ENCODE peak calls at places on chromosomes 7 and 10, in eight cellular contexts. One of them, this sample, is unnamed.

GRCh38 chr7:75756340-75757297 is 15.4 kb downstream of the CCL26 start:
- DNase-seq in cardiac fibroblast: peak
- DNase-seq in activated T-helper 1 cell treated with Interleukin-2 at 50 U/mL for 16 hours: no peak
- DNase-seq in retina: peak
- DNase-seq in T-cell: no peak
- DNase-seq in NCI-H1436: peak
- DNase-seq in EL: peak
- DNase-seq in caudate nucleus: no peak
- DNase-seq in this sample: peak

GRCh38 chr7:24948739-24949138 is 31.2 kb downstream of the OSBPL3 start:
- DNase-seq in EL: peak
- DNase-seq in retina: no peak
- DNase-seq in cardiac fibroblast: peak
- DNase-seq in NCI-H1436: no peak
- DNase-seq in T-cell: no peak
- DNase-seq in activated T-helper 1 cell treated with Interleukin-2 at 50 U/mL for 16 hours: no peak
- DNase-seq in caudate nucleus: no peak
- DNase-seq in this sample: no peak

GRCh38 chr10:52746169-52746568 is 26.4 kb downstream of the MBL2 start:
- DNase-seq in NCI-H1436: no peak
- DNase-seq in EL: no peak
- DNase-seq in retina: no peak
- DNase-seq in T-cell: no peak
- DNase-seq in caudate nucleus: no peak
- DNase-seq in activated T-helper 1 cell treated with Interleukin-2 at 50 U/mL for 16 hours: no peak
- DNase-seq in cardiac fibroblast: no peak
- DNase-seq in this sample: no peak

GRCh38 chr10:28679941-28680752 is 2.8 kb downstream of the BAMBI start:
- DNase-seq in T-cell: no peak
- DNase-seq in caudate nucleus: no peak
- DNase-seq in cardiac fibroblast: no peak
- DNase-seq in NCI-H1436: no peak
- DNase-seq in retina: peak
- DNase-seq in activated T-helper 1 cell treated with Interleukin-2 at 50 U/mL for 16 hours: no peak
- DNase-seq in EL: no peak
- DNase-seq in this sample: no peak

GRCh38 chr7:149804106-149804505 is 30.7 kb upstream of the ZNF467 start:
- DNase-seq in EL: no peak
- DNase-seq in T-cell: no peak
- DNase-seq in cardiac fibroblast: no peak
- DNase-seq in retina: no peak
- DNase-seq in NCI-H1436: no peak
- DNase-seq in activated T-helper 1 cell treated with Interleukin-2 at 50 U/mL for 16 hours: no peak
- DNase-seq in caudate nucleus: no peak
- DNase-seq in this sample: no peak

GRCh38 chr10:110002801-110003523 is 4.8 kb upstream of the ADD3 start:
- DNase-seq in caudate nucleus: no peak
- DNase-seq in cardiac fibroblast: no peak
- DNase-seq in retina: no peak
- DNase-seq in NCI-H1436: no peak
- DNase-seq in T-cell: no peak
- DNase-seq in EL: no peak
- DNase-seq in activated T-helper 1 cell treated with Interleukin-2 at 50 U/mL for 16 hours: no peak
- DNase-seq in this sample: no peak

GRCh38 chr10:117175215-117175900 is 21.9 kb upstream of the KCNK18 start:
- DNase-seq in T-cell: peak
- DNase-seq in caudate nucleus: peak
- DNase-seq in EL: no peak
- DNase-seq in NCI-H1436: no peak
- DNase-seq in activated T-helper 1 cell treated with Interleukin-2 at 50 U/mL for 16 hours: peak
- DNase-seq in cardiac fibroblast: no peak
- DNase-seq in retina: peak
- DNase-seq in this sample: no peak

GRCh38 chr7:133783276-133783675 is 343.9 kb upstream of the LRGUK start:
- DNase-seq in retina: no peak
- DNase-seq in T-cell: no peak
- DNase-seq in caudate nucleus: no peak
- DNase-seq in EL: peak
- DNase-seq in NCI-H1436: no peak
- DNase-seq in activated T-helper 1 cell treated with Interleukin-2 at 50 U/mL for 16 hours: no peak
- DNase-seq in cardiac fibroblast: no peak
- DNase-seq in this sample: no peak

GRCh38 chr10:96672491-96673175 is 47.7 kb downstream of the PIK3AP1 start:
- DNase-seq in NCI-H1436: no peak
- DNase-seq in EL: no peak
- DNase-seq in caudate nucleus: no peak
- DNase-seq in activated T-helper 1 cell treated with Interleukin-2 at 50 U/mL for 16 hours: no peak
- DNase-seq in T-cell: no peak
- DNase-seq in retina: no peak
- DNase-seq in cardiac fibroblast: no peak
- DNase-seq in this sample: no peak

GRCh38 chr7:24718977-24719491 is 38.2 kb downstream of the GSDME start:
- DNase-seq in T-cell: no peak
- DNase-seq in activated T-helper 1 cell treated with Interleukin-2 at 50 U/mL for 16 hours: no peak
- DNase-seq in EL: no peak
- DNase-seq in caudate nucleus: no peak
- DNase-seq in retina: no peak
- DNase-seq in cardiac fibroblast: no peak
- DNase-seq in NCI-H1436: peak
- DNase-seq in this sample: no peak

GRCh38 chr7:86991844-86992243 is 67.6 kb downstream of the ELAPOR2 start:
- DNase-seq in EL: no peak
- DNase-seq in cardiac fibroblast: no peak
- DNase-seq in caudate nucleus: no peak
- DNase-seq in T-cell: no peak
- DNase-seq in activated T-helper 1 cell treated with Interleukin-2 at 50 U/mL for 16 hours: no peak
- DNase-seq in NCI-H1436: no peak
- DNase-seq in retina: no peak
- DNase-seq in this sample: no peak

GRCh38 chr10:49270565-49270964 is 28.4 kb upstream of the C10orf71 start:
- DNase-seq in cardiac fibroblast: no peak
- DNase-seq in caudate nucleus: no peak
- DNase-seq in retina: no peak
- DNase-seq in T-cell: no peak
- DNase-seq in NCI-H1436: no peak
- DNase-seq in activated T-helper 1 cell treated with Interleukin-2 at 50 U/mL for 16 hours: no peak
- DNase-seq in EL: no peak
- DNase-seq in this sample: no peak

GRCh38 chr7:128708235-128708634 is 30.9 kb upstream of the CALU start:
- DNase-seq in cardiac fibroblast: no peak
- DNase-seq in activated T-helper 1 cell treated with Interleukin-2 at 50 U/mL for 16 hours: no peak
- DNase-seq in EL: no peak
- DNase-seq in caudate nucleus: no peak
- DNase-seq in T-cell: no peak
- DNase-seq in retina: no peak
- DNase-seq in NCI-H1436: no peak
- DNase-seq in this sample: no peak

GRCh38 chr10:47255033-47255813 is 44.8 kb upstream of the GDF10 start:
- DNase-seq in retina: no peak
- DNase-seq in activated T-helper 1 cell treated with Interleukin-2 at 50 U/mL for 16 hours: no peak
- DNase-seq in cardiac fibroblast: no peak
- DNase-seq in EL: no peak
- DNase-seq in caudate nucleus: no peak
- DNase-seq in T-cell: no peak
- DNase-seq in NCI-H1436: no peak
- DNase-seq in this sample: no peak

GRCh38 chr7:112622159-112622715 is 141.4 kb downstream of the LSMEM1 start:
- DNase-seq in retina: no peak
- DNase-seq in EL: no peak
- DNase-seq in activated T-helper 1 cell treated with Interleukin-2 at 50 U/mL for 16 hours: no peak
- DNase-seq in T-cell: no peak
- DNase-seq in NCI-H1436: no peak
- DNase-seq in cardiac fibroblast: no peak
- DNase-seq in caudate nucleus: no peak
- DNase-seq in this sample: no peak